ENCODE peak calls at places on chromosomes 11 and 22, in eight cellular contexts. B, Q, G, J, E, F, I and P are unnamed samples.

GRCh38 chr11:100930185-100930778 is 199.3 kb downstream of the PGR start:
- DNase-seq in B (peak), Q (no peak), G (peak), J (peak), E (peak), F (no peak), I (no peak), P (peak)

GRCh38 chr11:57643802-57644201 is 5.9 kb downstream of the YPEL4 start:
- DNase-seq in B (no peak), Q (no peak), G (no peak), J (peak), E (no peak), F (no peak), I (no peak), P (no peak)

GRCh38 chr11:71555508-71555907 is 7.3 kb downstream of the KRTAP5-9 start:
- DNase-seq in B (no peak), Q (no peak), G (no peak), J (no peak), E (no peak), F (no peak), I (no peak), P (no peak)

GRCh38 chr11:117618956-117619355 is 178.1 kb downstream of the DSCAML1 start:
- DNase-seq in B (no peak), Q (no peak), G (no peak), J (no peak), E (no peak), F (no peak), I (no peak), P (no peak)

GRCh38 chr11:116400081-116400480 is 372.7 kb downstream of the BUD13 start:
- DNase-seq in B (no peak), Q (no peak), G (no peak), J (no peak), E (no peak), F (no peak), I (no peak), P (no peak)

GRCh38 chr22:46574438-46574992 is 37.1 kb upstream of the CELSR1 start:
- DNase-seq in B (no peak), Q (no peak), G (no peak), J (no peak), E (no peak), F (no peak), I (no peak), P (no peak)

GRCh38 chr22:44901301-44901700 is 108.5 kb downstream of the PHF21B start:
- DNase-seq in B (peak), Q (no peak), G (peak), J (peak), E (no peak), F (no peak), I (no peak), P (no peak)

GRCh38 chr11:20053572-20053971 is 106.7 kb downstream of the DBX1 start:
- DNase-seq in B (no peak), Q (no peak), G (no peak), J (no peak), E (no peak), F (no peak), I (no peak), P (no peak)